ENCODE peak calls at places on chromosomes 7 and 10, in ten cellular contexts. One of them, this sample, is unnamed.

GRCh38 chr7:1289681-1290261 is 57.1 kb downstream of the UNCX start:
- DNase-seq in NCI-H2171 treated with DMSO at 0.1 percent for 48 hours: no peak
- DNase-seq in activated B cell treated with CpG ODN at 0.5 μM for 24 hours: no peak
- DNase-seq in effector memory CD8-positive, alpha-beta T cell: no peak
- DNase-seq in omental fat pad: no peak
- DNase-seq in GM13977: no peak
- DNase-seq in heart right ventricle: no peak
- DNase-seq in right atrium auricular region: no peak
- DNase-seq in naive thymus-derived CD4-positive, alpha-beta T cell: no peak
- DNase-seq in activated CD4-positive, alpha-beta T cell treated with anti-CD3 and anti-CD28 coated beads, Interleukin-2, amount 10 ng/mL, durations not matched to agents 7 days and 5 days: no peak
- DNase-seq in this sample: no peak

GRCh38 chr7:82789883-82790609 is 346.5 kb upstream of the CACNA2D1 start:
- DNase-seq in NCI-H2171 treated with DMSO at 0.1 percent for 48 hours: no peak
- DNase-seq in activated B cell treated with CpG ODN at 0.5 μM for 24 hours: no peak
- DNase-seq in effector memory CD8-positive, alpha-beta T cell: no peak
- DNase-seq in omental fat pad: no peak
- DNase-seq in GM13977: no peak
- DNase-seq in heart right ventricle: no peak
- DNase-seq in right atrium auricular region: no peak
- DNase-seq in naive thymus-derived CD4-positive, alpha-beta T cell: no peak
- DNase-seq in activated CD4-positive, alpha-beta T cell treated with anti-CD3 and anti-CD28 coated beads, Interleukin-2, amount 10 ng/mL, durations not matched to agents 7 days and 5 days: no peak
- DNase-seq in this sample: no peak

GRCh38 chr10:98460837-98461499 is 14.2 kb upstream of the HPS1 start:
- DNase-seq in NCI-H2171 treated with DMSO at 0.1 percent for 48 hours: no peak
- DNase-seq in activated B cell treated with CpG ODN at 0.5 μM for 24 hours: no peak
- DNase-seq in effector memory CD8-positive, alpha-beta T cell: no peak
- DNase-seq in omental fat pad: no peak
- DNase-seq in GM13977: no peak
- DNase-seq in heart right ventricle: peak
- DNase-seq in right atrium auricular region: peak
- DNase-seq in naive thymus-derived CD4-positive, alpha-beta T cell: no peak
- DNase-seq in activated CD4-positive, alpha-beta T cell treated with anti-CD3 and anti-CD28 coated beads, Interleukin-2, amount 10 ng/mL, durations not matched to agents 7 days and 5 days: no peak
- DNase-seq in this sample: peak

GRCh38 chr10:46560381-46560780 is 3.9 kb upstream of the GPRIN2 start:
- DNase-seq in NCI-H2171 treated with DMSO at 0.1 percent for 48 hours: no peak
- DNase-seq in activated B cell treated with CpG ODN at 0.5 μM for 24 hours: no peak
- DNase-seq in effector memory CD8-positive, alpha-beta T cell: no peak
- DNase-seq in omental fat pad: no peak
- DNase-seq in GM13977: no peak
- DNase-seq in heart right ventricle: no peak
- DNase-seq in right atrium auricular region: no peak
- DNase-seq in naive thymus-derived CD4-positive, alpha-beta T cell: no peak
- DNase-seq in activated CD4-positive, alpha-beta T cell treated with anti-CD3 and anti-CD28 coated beads, Interleukin-2, amount 10 ng/mL, durations not matched to agents 7 days and 5 days: peak
- DNase-seq in this sample: no peak

GRCh38 chr10:126013489-126014281 is 117.3 kb downstream of the FANK1 start:
- DNase-seq in NCI-H2171 treated with DMSO at 0.1 percent for 48 hours: no peak
- DNase-seq in activated B cell treated with CpG ODN at 0.5 μM for 24 hours: no peak
- DNase-seq in effector memory CD8-positive, alpha-beta T cell: peak
- DNase-seq in omental fat pad: no peak
- DNase-seq in GM13977: peak
- DNase-seq in heart right ventricle: no peak
- DNase-seq in right atrium auricular region: no peak
- DNase-seq in naive thymus-derived CD4-positive, alpha-beta T cell: no peak
- DNase-seq in activated CD4-positive, alpha-beta T cell treated with anti-CD3 and anti-CD28 coated beads, Interleukin-2, amount 10 ng/mL, durations not matched to agents 7 days and 5 days: no peak
- DNase-seq in this sample: peak

GRCh38 chr7:3733541-3734140 is 432.6 kb downstream of the SDK1 start:
- DNase-seq in NCI-H2171 treated with DMSO at 0.1 percent for 48 hours: no peak
- DNase-seq in activated B cell treated with CpG ODN at 0.5 μM for 24 hours: no peak
- DNase-seq in effector memory CD8-positive, alpha-beta T cell: no peak
- DNase-seq in omental fat pad: no peak
- DNase-seq in GM13977: no peak
- DNase-seq in heart right ventricle: no peak
- DNase-seq in right atrium auricular region: no peak
- DNase-seq in naive thymus-derived CD4-positive, alpha-beta T cell: no peak
- DNase-seq in activated CD4-positive, alpha-beta T cell treated with anti-CD3 and anti-CD28 coated beads, Interleukin-2, amount 10 ng/mL, durations not matched to agents 7 days and 5 days: no peak
- DNase-seq in this sample: peak

GRCh38 chr10:33143160-33143728 is 185.2 kb upstream of the ITGB1 start:
- DNase-seq in NCI-H2171 treated with DMSO at 0.1 percent for 48 hours: no peak
- DNase-seq in activated B cell treated with CpG ODN at 0.5 μM for 24 hours: no peak
- DNase-seq in effector memory CD8-positive, alpha-beta T cell: no peak
- DNase-seq in omental fat pad: no peak
- DNase-seq in GM13977: no peak
- DNase-seq in heart right ventricle: no peak
- DNase-seq in right atrium auricular region: no peak
- DNase-seq in naive thymus-derived CD4-positive, alpha-beta T cell: no peak
- DNase-seq in activated CD4-positive, alpha-beta T cell treated with anti-CD3 and anti-CD28 coated beads, Interleukin-2, amount 10 ng/mL, durations not matched to agents 7 days and 5 days: peak
- DNase-seq in this sample: peak

GRCh38 chr7:100452513-100452912 is 11.5 kb downstream of the SPACDR start:
- DNase-seq in NCI-H2171 treated with DMSO at 0.1 percent for 48 hours: no peak
- DNase-seq in activated B cell treated with CpG ODN at 0.5 μM for 24 hours: no peak
- DNase-seq in effector memory CD8-positive, alpha-beta T cell: no peak
- DNase-seq in omental fat pad: no peak
- DNase-seq in GM13977: no peak
- DNase-seq in heart right ventricle: no peak
- DNase-seq in right atrium auricular region: no peak
- DNase-seq in naive thymus-derived CD4-positive, alpha-beta T cell: no peak
- DNase-seq in activated CD4-positive, alpha-beta T cell treated with anti-CD3 and anti-CD28 coated beads, Interleukin-2, amount 10 ng/mL, durations not matched to agents 7 days and 5 days: no peak
- DNase-seq in this sample: no peak

GRCh38 chr7:130560972-130561371 is 69.1 kb downstream of the MEST start:
- DNase-seq in NCI-H2171 treated with DMSO at 0.1 percent for 48 hours: peak
- DNase-seq in activated B cell treated with CpG ODN at 0.5 μM for 24 hours: no peak
- DNase-seq in effector memory CD8-positive, alpha-beta T cell: no peak
- DNase-seq in omental fat pad: no peak
- DNase-seq in GM13977: peak
- DNase-seq in heart right ventricle: no peak
- DNase-seq in right atrium auricular region: no peak
- DNase-seq in naive thymus-derived CD4-positive, alpha-beta T cell: no peak
- DNase-seq in activated CD4-positive, alpha-beta T cell treated with anti-CD3 and anti-CD28 coated beads, Interleukin-2, amount 10 ng/mL, durations not matched to agents 7 days and 5 days: peak
- DNase-seq in this sample: peak

This sample was measured in osteoblast.